ENCODE peak calls at places on chromosomes 1 and 21, in four cellular contexts. E is H1, H is mesendoderm, L is IMR-90. U is an unnamed sample.
A peak's percentile ranks its signal among the peaks of the same experiment; 100 is the strongest.

GRCh38 chr1:64691631-64692030 is 53.2 kb upstream of the RAVER2 start:
- DNase-seq in E (no peak), H (peak; percentile 63), L (peak; percentile 48), U (no peak)

GRCh38 chr1:55717111-55717510 is 501.9 kb upstream of the USP24 start:
- DNase-seq in L (peak; percentile 83), H (no peak), E (no peak), U (no peak)

GRCh38 chr1:230868736-230869385 is 540 bp upstream of the C1orf198 start:
- DNase-seq in H (peak; percentile 82), L (no peak), E (peak; percentile 81), U (peak; percentile 78)

GRCh38 chr1:229032455-229032854 is 238.5 kb upstream of the RAB4A start:
- DNase-seq in H (peak; percentile 29), L (no peak), E (no peak), U (no peak)

GRCh38 chr1:163315773-163316374 is 5.9 kb upstream of the NUF2 start:
- DNase-seq in L (peak; percentile 68), H (peak; percentile 22), E (no peak), U (no peak)

GRCh38 chr1:159826436-159827101 is at the start of gene SLAMF8:
- DNase-seq in H (no peak), L (no peak), E (no peak), U (no peak)

GRCh38 chr1:53733975-53734649 is 4.9 kb downstream of the GLIS1 start:
- DNase-seq in E (no peak), H (no peak), L (peak; percentile 84), U (no peak)

GRCh38 chr1:44784094-44785026 is 3.6 kb downstream of the BEST4 start:
- DNase-seq in H (peak; percentile 63), L (no peak), E (peak; percentile 80), U (peak; percentile 61)

GRCh38 chr1:222730866-222731265 is 6.1 kb upstream of the FAM177B start:
- DNase-seq in L (no peak), H (no peak), E (no peak), U (no peak)

GRCh38 chr21:37829043-37829442 is 87.2 kb downstream of the KCNJ6 start:
- DNase-seq in H (no peak), L (no peak), E (no peak), U (no peak)

GRCh38 chr1:212621043-212621829 is 12.7 kb downstream of the ATF3 start:
- DNase-seq in L (no peak), E (no peak), H (no peak), U (no peak)

GRCh38 chr21:38807481-38807880 is 1.8 kb downstream of the ETS2 start:
- DNase-seq in H (no peak), L (no peak), E (no peak), U (no peak)

GRCh38 chr1:153614189-153614900 is 1.4 kb upstream of the S100A16 start:
- DNase-seq in H (no peak), L (no peak), E (no peak), U (no peak)

GRCh38 chr1:16155537-16156410 is at the start of gene EPHA2:
- DNase-seq in H (peak; percentile 98), L (peak; percentile 86), E (peak; percentile 96), U (peak; percentile 95)

GRCh38 chr1:3068400-3069361 is at the start of gene PRDM16:
- DNase-seq in E (peak; percentile 64), H (peak; percentile 74), L (peak; percentile 3), U (peak; percentile 61)

GRCh38 chr1:226597616-226598454 is 49.3 kb downstream of the STUM start:
- DNase-seq in L (no peak), H (no peak), E (no peak), U (no peak)

GRCh38 chr1:54400321-54400720 is 5.9 kb downstream of the SSBP3 start:
- DNase-seq in L (no peak), H (no peak), E (no peak), U (no peak)

GRCh38 chr1:200118779-200119505 is 91.4 kb downstream of the NR5A2 start:
- DNase-seq in L (no peak), H (no peak), E (no peak), U (no peak)

GRCh38 chr1:232382671-232383070 is 247.3 kb downstream of the SIPA1L2 start:
- DNase-seq in H (no peak), E (no peak), L (no peak), U (no peak)

GRCh38 chr1:208631516-208631915 is 387.3 kb upstream of the PLXNA2 start:
- DNase-seq in E (no peak), H (no peak), L (no peak), U (no peak)

GRCh38 chr1:230509281-230509977 is 83.3 kb upstream of the PGBD5 start:
- DNase-seq in E (no peak), H (no peak), L (peak; percentile 82), U (no peak)

GRCh38 chr1:15757575-15758401 is 807 bp upstream of the FBLIM1 start:
- DNase-seq in E (peak; percentile 76), H (peak; percentile 81), L (peak; percentile 12), U (peak; percentile 70)

GRCh38 chr1:93641527-93641926 is 40.1 kb downstream of the BCAR3 start:
- DNase-seq in H (no peak), L (peak; percentile 35), E (no peak), U (no peak)

GRCh38 chr1:201827321-201828281 is 1.4 kb upstream of the IPO9 start:
- DNase-seq in H (no peak), E (no peak), L (no peak), U (no peak)

DNA sequence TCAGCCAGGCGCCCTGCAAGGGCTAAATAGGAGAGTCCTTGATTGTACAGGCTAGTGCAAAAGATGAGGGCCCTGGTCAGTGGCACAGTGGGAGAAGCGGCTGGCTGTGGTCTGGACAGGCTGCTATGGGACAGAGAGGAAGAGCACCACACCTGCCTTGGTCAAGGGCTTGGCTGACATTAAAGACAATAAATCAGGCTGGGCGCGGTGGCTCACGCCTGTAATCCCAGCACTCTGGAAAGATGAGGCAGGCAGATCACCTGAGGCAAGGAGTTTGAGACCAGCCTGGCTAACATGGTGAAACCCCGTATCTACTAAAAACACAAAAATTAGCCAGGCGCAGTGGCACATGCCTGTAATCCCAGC is 62.9 kb downstream of the NID1 start:
- DNase-seq in L (no peak), H (no peak), E (no peak), U (no peak)
- H3K56ac ChIP-seq in L (no peak overlapping the region), H (peak overlapping the region; percentile 49), E (no peak overlapping the region), U (no peak overlapping the region)

GRCh38 chr1:162219461-162219860 is 150.0 kb downstream of the NOS1AP start:
- DNase-seq in L (no peak), H (no peak), E (no peak), U (no peak)
- H3K4me2 ChIP-seq in L (no peak overlapping the region), H (no peak overlapping the region), E (no peak overlapping the region), U (no peak overlapping the region)

DNA sequence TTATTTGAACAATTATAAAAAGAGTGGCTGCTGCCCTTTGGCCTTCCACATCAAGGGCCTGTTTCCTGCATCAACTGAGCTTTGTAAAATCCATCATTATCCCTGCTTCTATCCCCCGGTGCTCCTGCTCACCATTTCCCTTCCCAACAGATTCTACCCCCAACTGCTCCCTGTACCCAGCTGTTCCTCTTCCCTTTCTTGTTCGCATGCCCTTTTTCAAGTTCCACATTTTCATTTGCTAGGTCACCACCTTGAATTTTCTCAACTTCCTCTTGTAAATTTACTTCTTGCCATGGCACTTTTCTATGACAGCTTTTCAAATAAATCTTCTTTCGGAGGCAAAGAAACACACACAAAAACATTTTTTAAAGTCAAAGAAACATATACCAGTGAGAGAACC is 330.5 kb upstream of the ADGRL2 start:
- DNase-seq in H (no peak), L (no peak), E (no peak), U (no peak)
- H3K56ac ChIP-seq in H (no peak overlapping the region), L (no peak overlapping the region), E (no peak overlapping the region), U (no peak overlapping the region)

GRCh38 chr1:92443893-92444292 is 42.8 kb downstream of the GFI1 start:
- DNase-seq in H (peak; percentile 25), E (no peak), L (no peak), U (no peak)

GRCh38 chr1:92439291-92439690 is 47.4 kb downstream of the GFI1 start:
- DNase-seq in E (no peak), H (no peak), L (no peak), U (no peak)

GRCh38 chr1:92441316-92442311 is 45.1 kb downstream of the GFI1 start:
- DNase-seq in E (peak; percentile 78), H (peak; percentile 79), L (no peak), U (peak; percentile 82)

GRCh38 chr1:92444351-92444750 is 42.4 kb downstream of the GFI1 start:
- DNase-seq in H (peak; percentile 79), E (no peak), L (peak; percentile 63), U (no peak)

GRCh38 chr1:92442351-92442750 is 44.4 kb downstream of the GFI1 start:
- DNase-seq in L (no peak), H (no peak), E (no peak), U (no peak)
- H3K4me2 ChIP-seq in L (no peak overlapping the region), H (no peak overlapping the region), E (no peak overlapping the region), U (no peak overlapping the region)

GRCh38 chr1:26254404-26254803 is 20.4 kb downstream of the CEP85 start:
- DNase-seq in E (no peak), L (peak; percentile 4), H (no peak), U (no peak)

GRCh38 chr1:26252718-26253117 is 18.7 kb downstream of the CEP85 start:
- DNase-seq in H (no peak), E (no peak), L (no peak), U (no peak)
- H3K56ac ChIP-seq in H (no peak overlapping the region), E (no peak overlapping the region), L (no peak overlapping the region), U (no peak overlapping the region)